ENCODE peak calls at places on chromosomes 11 and 22, in ten cellular contexts. G is naive thymus-derived CD4-positive, alpha-beta T cell; T is cardiac muscle cell; L is CD8-positive, alpha-beta memory T cell; Q is esophagus muscularis mucosa; R is ovary; N is right lobe of liver; E is PC-9; M is mesenchymal stem cell; W is BE2C. X is an unnamed sample.

GRCh38 chr11:116750070-116750718 is 22.6 kb downstream of the BUD13 start:
- DNase-seq in W (no peak), T (no peak), L (no peak), M (no peak), R (no peak), Q (no peak), G (no peak), N (no peak), E (no peak), X (no peak)

GRCh38 chr11:69599502-69599901 is 41.5 kb upstream of the CCND1 start:
- DNase-seq in M (no peak), T (no peak), N (no peak), W (no peak), G (no peak), E (peak; percentile 91), R (no peak), Q (no peak), L (no peak), X (no peak)

GRCh38 chr11:58505849-58506248 is 2.1 kb downstream of the OR5B21 start:
- DNase-seq in M (no peak), N (no peak), E (no peak), G (no peak), T (no peak), R (no peak), Q (no peak), L (no peak), W (no peak), X (no peak)

GRCh38 chr22:39920134-39920743 is 19.4 kb downstream of the GRAP2 start:
- DNase-seq in T (no peak), N (no peak), Q (peak; percentile 74), G (no peak), M (no peak), L (peak; percentile 48), W (no peak), E (no peak), R (no peak), X (no peak)

GRCh38 chr11:98964146-98964545 is 56.6 kb upstream of the CNTN5 start:
- DNase-seq in G (no peak), W (no peak), R (no peak), Q (no peak), M (no peak), T (no peak), L (no peak), N (no peak), E (no peak), X (no peak)

GRCh38 chr11:10654211-10655150 is 39.1 kb downstream of the IRAG1 start:
- DNase-seq in L (no peak), N (no peak), W (peak; percentile 19), G (peak; percentile 58), T (peak; percentile 42), Q (no peak), M (peak; percentile 62), E (peak; percentile 67), R (no peak), X (no peak)

GRCh38 chr11:11977206-11977938 is 31.1 kb downstream of the DKK3 start:
- DNase-seq in N (no peak), M (peak; percentile 93), L (no peak), T (peak; percentile 58), W (no peak), E (peak; percentile 43), G (no peak), Q (no peak), R (peak; percentile 76), X (no peak)

GRCh38 chr11:67644472-67645418 is 5.2 kb upstream of the TBX10 start:
- DNase-seq in G (no peak), L (no peak), R (no peak), M (no peak), N (no peak), E (no peak), W (no peak), Q (no peak), T (no peak), X (no peak)

GRCh38 chr11:34340653-34341052 is 17.2 kb downstream of the ABTB2 start:
- DNase-seq in T (no peak), Q (no peak), G (no peak), M (no peak), L (no peak), R (no peak), W (no peak), N (no peak), E (no peak), X (no peak)

GRCh38 chr11:88411265-88411664 is 73.7 kb upstream of the CTSC start:
- DNase-seq in R (no peak), Q (no peak), W (no peak), N (no peak), L (no peak), E (peak; percentile 83), G (no peak), M (peak; percentile 62), T (no peak), X (no peak)

GRCh38 chr11:12675951-12676711 is 1.9 kb downstream of the TEAD1 start:
- DNase-seq in L (no peak), M (peak; percentile 57), W (no peak), R (peak; percentile 38), N (no peak), E (no peak), T (peak; percentile 44), G (no peak), Q (no peak), X (no peak)

GRCh38 chr22:40958329-40958728 is 7.2 kb downstream of the RBX1 start:
- DNase-seq in G (no peak), L (no peak), T (no peak), M (no peak), N (no peak), Q (no peak), E (no peak), W (no peak), R (no peak), X (no peak)

GRCh38 chr22:40965936-40966557 is 14.9 kb downstream of the RBX1 start:
- DNase-seq in N (no peak), Q (no peak), M (no peak), L (no peak), G (no peak), R (no peak), T (no peak), E (no peak), W (no peak), X (no peak)

GRCh38 chr22:40955516-40955915 is 4.3 kb downstream of the RBX1 start:
- DNase-seq in Q (no peak), T (no peak), G (no peak), E (no peak), N (no peak), L (no peak), R (no peak), M (peak; percentile 59), W (no peak), X (no peak)

GRCh38 chr22:40960137-40960536 is 9.0 kb downstream of the RBX1 start:
- DNase-seq in E (no peak), N (no peak), M (no peak), W (no peak), Q (no peak), G (no peak), R (no peak), T (no peak), L (no peak), X (no peak)
- H3K9me3 ChIP-seq in E (no peaks in the 10 kb centered on the region), N (no peaks in the 10 kb centered on the region), M (no peaks in the 10 kb centered on the region), W (no peaks in the 10 kb centered on the region), Q (no peaks in the 10 kb centered on the region), G (no peaks in the 10 kb centered on the region), R (no peaks in the 10 kb centered on the region), T (no peaks in the 10 kb centered on the region), L (no peaks in the 10 kb centered on the region), X (no peaks in the 10 kb centered on the region)

GRCh38 chr22:47551438-47551788 is 789.0 kb downstream of the TBC1D22A start:
- DNase-seq in R (no peak), N (no peak), Q (no peak), L (no peak), W (no peak), E (no peak), G (no peak), M (no peak), T (no peak), X (no peak)

GRCh38 chr22:47550524-47551437 is 788.3 kb downstream of the TBC1D22A start:
- DNase-seq in R (no peak), E (no peak), W (no peak), Q (no peak), L (no peak), T (no peak), G (no peak), N (peak; percentile 23), M (no peak), X (no peak)

GRCh38 chr22:47553436-47553835 is 791.0 kb downstream of the TBC1D22A start:
- DNase-seq in T (no peak), R (no peak), M (no peak), E (no peak), N (no peak), G (no peak), W (no peak), L (no peak), Q (no peak), X (no peak)

GRCh38 chr22:47552024-47552423 is 789.6 kb downstream of the TBC1D22A start:
- DNase-seq in W (no peak), G (no peak), R (no peak), L (no peak), N (no peak), T (no peak), Q (no peak), M (no peak), E (no peak), X (no peak)

DNA sequence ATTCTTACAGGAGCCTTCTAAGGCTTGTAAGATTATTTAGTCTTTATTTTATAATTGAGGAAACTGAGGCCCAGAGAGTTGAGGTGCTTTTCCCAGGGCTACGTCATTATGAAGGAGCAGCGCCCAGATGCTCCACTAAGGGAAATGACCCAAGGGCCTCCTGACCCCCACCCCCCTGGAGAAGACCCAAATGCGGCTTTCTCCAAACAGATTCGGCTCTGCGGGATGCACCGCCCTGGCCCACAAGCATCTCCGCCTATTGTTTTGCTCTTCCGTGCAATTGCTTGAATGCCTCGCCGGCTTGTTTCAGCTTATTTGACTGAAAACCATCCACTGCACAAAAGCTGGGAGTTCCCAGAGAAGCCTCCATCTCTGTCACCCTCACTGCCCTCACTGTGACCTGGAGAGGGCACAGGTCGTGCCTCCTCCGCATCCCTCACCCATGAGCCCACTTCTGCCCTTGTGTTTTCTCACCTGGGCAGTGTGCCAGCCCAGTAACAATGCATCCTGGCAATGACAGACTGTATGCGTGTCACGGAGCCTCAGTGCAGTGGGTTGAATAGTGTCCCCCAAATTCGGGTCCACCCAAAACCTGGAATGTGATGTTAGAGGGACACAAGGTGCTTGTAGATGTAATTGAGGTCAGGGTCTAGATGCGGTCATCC is 790.2 kb downstream of the TBC1D22A start:
- DNase-seq in Q (no peak), T (no peak), N (no peak), W (no peak), E (no peak), G (no peak), M (no peak), L (no peak), R (no peak), X (no peak)
- H3K9me3 ChIP-seq in Q (no peaks in the 10 kb centered on the region), T (peaks cover 6% of the 10 kb centered on the region), N (no peaks in the 10 kb centered on the region), W (no peaks in the 10 kb centered on the region), E (peaks cover 6% of the 10 kb centered on the region), G (no peaks in the 10 kb centered on the region), M (no peaks in the 10 kb centered on the region), L (no peaks in the 10 kb centered on the region), R (no peaks in the 10 kb centered on the region), X (no peaks in the 10 kb centered on the region)

GRCh38 chr22:16968218-16968595 is 39.8 kb downstream of the GAB4 start:
- DNase-seq in N (no peak), E (no peak), M (no peak), L (no peak), G (no peak), Q (peak; percentile 89), T (no peak), R (no peak), W (no peak), X (no peak)
- H3K9me3 ChIP-seq in N (no peaks in the 10 kb centered on the region), E (no peaks in the 10 kb centered on the region), M (no peaks in the 10 kb centered on the region), L (no peaks in the 10 kb centered on the region), G (no peaks in the 10 kb centered on the region), Q (no peaks in the 10 kb centered on the region), T (no peaks in the 10 kb centered on the region), R (no peaks in the 10 kb centered on the region), W (no peaks in the 10 kb centered on the region), X (no peaks in the 10 kb centered on the region)

GRCh38 chr22:24847490-24847889 is 41.5 kb downstream of the SGSM1 start:
- DNase-seq in E (no peak), T (no peak), N (no peak), R (no peak), W (no peak), M (no peak), L (no peak), Q (no peak), G (no peak), X (no peak)
- H3K9me3 ChIP-seq in E (no peaks in the 10 kb centered on the region), T (no peaks in the 10 kb centered on the region), N (no peaks in the 10 kb centered on the region), R (no peaks in the 10 kb centered on the region), W (no peaks in the 10 kb centered on the region), M (no peaks in the 10 kb centered on the region), L (no peaks in the 10 kb centered on the region), Q (no peaks in the 10 kb centered on the region), G (no peaks in the 10 kb centered on the region), X (no peaks in the 10 kb centered on the region)